ENCODE peak calls at places on chromosomes 11 and 22, in five cellular contexts. A, S, O, M and Q are unnamed samples.

GRCh38 chr11:106031210-106031845 is 9.3 kb upstream of the MSANTD4 start:
- DNase-seq in A (no peak), S (no peak), O (no peak), M (no peak), Q (no peak)

GRCh38 chr22:24567668-24568067 is 11.9 kb downstream of the SNRPD3 start:
- DNase-seq in A (no peak), S (no peak), O (no peak), M (no peak), Q (no peak)

GRCh38 chr22:38776086-38776485 is 17.9 kb downstream of the DNAL4 start:
- DNase-seq in A (no peak), S (no peak), O (no peak), M (no peak), Q (no peak)

GRCh38 chr11:88680806-88681205 is 343.3 kb upstream of the CTSC start:
- DNase-seq in A (no peak), S (no peak), O (no peak), M (no peak), Q (no peak)

GRCh38 chr11:6648505-6648904 is 7.1 kb downstream of the DCHS1 start:
- DNase-seq in A (no peak), S (no peak), O (no peak), M (no peak), Q (no peak)

GRCh38 chr22:44628273-44628672 is 73.7 kb upstream of the PRR5 start:
- DNase-seq in A (no peak), S (no peak), O (no peak), M (no peak), Q (no peak)

GRCh38 chr11:82864268-82864667 is 36.0 kb downstream of the PRCP start:
- DNase-seq in A (no peak), S (peak), O (peak), M (peak), Q (peak)

GRCh38 chr22:21982338-21982965 is at the start of gene TOP3B:
- DNase-seq in A (peak), S (no peak), O (peak), M (peak), Q (peak)

GRCh38 chr11:134445601-134446325 is 33.7 kb upstream of the B3GAT1 start:
- DNase-seq in A (no peak), S (no peak), O (no peak), M (no peak), Q (no peak)

GRCh38 chr11:33654594-33654993 is 46.0 kb downstream of the C11orf91 start:
- DNase-seq in A (no peak), S (no peak), O (no peak), M (no peak), Q (no peak)

GRCh38 chr11:101863361-101863760 is 51.4 kb upstream of the CEP126 start:
- DNase-seq in A (no peak), S (no peak), O (no peak), M (no peak), Q (no peak)

GRCh38 chr11:47590026-47590861 is 3.8 kb downstream of the FAM180B start:
- DNase-seq in A (no peak), S (no peak), O (no peak), M (peak), Q (no peak)

GRCh38 chr11:111602865-111603632 is 800 bp downstream of the SIK2 start:
- DNase-seq in A (no peak), S (peak), O (peak), M (peak), Q (peak)

GRCh38 chr11:19868281-19868821 is 155.7 kb downstream of the NAV2 start:
- DNase-seq in A (no peak), S (no peak), O (peak), M (no peak), Q (peak)

GRCh38 chr22:29765905-29766631 is 739 bp downstream of the ZMAT5 start:
- DNase-seq in A (peak), S (no peak), O (no peak), M (no peak), Q (peak)

GRCh38 chr22:20494978-20495860 is at the start of gene KLHL22:
- DNase-seq in A (no peak), S (no peak), O (peak), M (peak), Q (peak)

GRCh38 chr22:27399161-27399560 is 402.4 kb downstream of the MN1 start:
- DNase-seq in A (no peak), S (no peak), O (no peak), M (no peak), Q (no peak)